ENCODE peak calls at places on chromosomes 7 and 10, in seven cellular contexts. C is WERI-Rb-1; S is effector memory CD4-positive, alpha-beta T cell; X is aorta; B is HCT116; O is CD4-positive, alpha-beta memory T cell; T is left ventricle myocardium inferior. L is an unnamed sample. For H3K9me3, the result is how much of the 10 kb centered on the place peaks cover.

GRCh38 chr10:25933653-25934608 is at the start of gene MYO3A:
- DNase-seq in C (peak), S (no peak), X (peak), B (no peak), O (no peak), T (no peak), L (no peak)

GRCh38 chr7:108454674-108455523 is 1.3 kb downstream of the NRCAM start:
- DNase-seq in C (peak), S (no peak), X (no peak), B (no peak), O (no peak), T (no peak), L (no peak)

GRCh38 chr7:29217112-29217511 is 22.5 kb downstream of the CHN2 start:
- DNase-seq in C (no peak), S (no peak), X (no peak), B (no peak), O (no peak), T (no peak), L (no peak)

GRCh38 chr10:66941491-66941890 is 15.7 kb downstream of the LRRTM3 start:
- DNase-seq in C (no peak), S (no peak), X (no peak), B (no peak), O (no peak), T (no peak), L (no peak)

GRCh38 chr7:151304856-151305255 is 36.8 kb upstream of the NUB1 start:
- DNase-seq in C (no peak), S (no peak), X (no peak), B (no peak), O (no peak), T (no peak), L (no peak)

GRCh38 chr10:69416695-69417094 is at the start of gene TACR2:
- DNase-seq in C (no peak), S (no peak), X (peak), B (no peak), O (no peak), T (no peak), L (no peak)

GRCh38 chr7:29609162-29610030 is 45.8 kb downstream of the PRR15 start:
- DNase-seq in C (no peak), S (no peak), X (no peak), B (peak), O (no peak), T (no peak), L (no peak)

GRCh38 chr7:116492654-116493109 is 6.9 kb upstream of the CAV2 start:
- DNase-seq in C (no peak), S (no peak), X (no peak), B (no peak), O (no peak), T (no peak), L (no peak)

GRCh38 chr7:132028144-132028920 is 471.9 kb upstream of the PODXL start:
- DNase-seq in C (no peak), S (no peak), X (no peak), B (no peak), O (no peak), T (no peak), L (no peak)

GRCh38 chr10:23171232-23171876 is 20.8 kb upstream of the PTF1A start:
- DNase-seq in C (no peak), S (no peak), X (no peak), B (no peak), O (no peak), T (no peak), L (no peak)

GRCh38 chr7:29825750-29826529 is 19.6 kb downstream of the WIPF3 start:
- DNase-seq in C (no peak), S (no peak), X (no peak), B (no peak), O (no peak), T (no peak), L (no peak)

GRCh38 chr10:22803201-22803895 is 89.0 kb upstream of the PIP4K2A start:
- DNase-seq in C (no peak), S (no peak), X (no peak), B (no peak), O (no peak), T (no peak), L (no peak)

GRCh38 chr7:28806841-28807240 is 151.3 kb downstream of the TRIL start:
- DNase-seq in C (no peak), S (no peak), X (no peak), B (no peak), O (no peak), T (no peak), L (no peak)

GRCh38 chr7:70183278-70183677 is 585.0 kb downstream of the AUTS2 start:
- DNase-seq in C (no peak), S (no peak), X (no peak), B (no peak), O (no peak), T (no peak), L (no peak)

GRCh38 chr7:44565097-44565794 is 8.5 kb downstream of the DDX56 start:
- DNase-seq in C (peak), S (peak), X (peak), B (no peak), O (peak), T (peak), L (peak)

GRCh38 chr10:48760983-48761382 is 76.3 kb downstream of the WDFY4 start:
- DNase-seq in C (no peak), S (no peak), X (no peak), B (no peak), O (no peak), T (no peak), L (no peak)

GRCh38 chr7:133481676-133482075 is 228.8 kb downstream of the EXOC4 start:
- DNase-seq in C (no peak), S (no peak), X (no peak), B (no peak), O (no peak), T (no peak), L (no peak)

GRCh38 chr10:88127766-88128165 is 264.3 kb downstream of the PTEN start:
- DNase-seq in C (no peak), S (no peak), X (no peak), B (no peak), O (no peak), T (no peak), L (no peak)

GRCh38 chr10:59655309-59655708 is 54.3 kb downstream of the SLC16A9 start:
- DNase-seq in C (no peak), S (no peak), X (no peak), B (no peak), O (no peak), T (no peak), L (no peak)

GRCh38 chr7:93359520-93360198 is 127.5 kb downstream of the VPS50 start:
- DNase-seq in C (no peak), S (no peak), X (no peak), B (no peak), O (no peak), T (no peak), L (no peak)

GRCh38 chr10:115659616-115660015 is 566.5 kb downstream of the ATRNL1 start:
- DNase-seq in C (no peak), S (no peak), X (no peak), B (no peak), O (no peak), T (no peak), L (no peak)

GRCh38 chr7:139725077-139725476 is 52.7 kb downstream of the HIPK2 start:
- DNase-seq in C (no peak), S (no peak), X (peak), B (no peak), O (no peak), T (no peak), L (no peak)

GRCh38 chr7:126535176-126535575 is 717.6 kb downstream of the GRM8 start:
- DNase-seq in C (no peak), S (no peak), X (no peak), B (no peak), O (no peak), T (no peak), L (no peak)

GRCh38 chr10:28431139-28431538 is 101.8 kb upstream of the WAC start:
- DNase-seq in C (no peak), S (no peak), X (no peak), B (no peak), O (no peak), T (no peak), L (no peak)
- H3K9me3 ChIP-seq in C (under half), S (under half), X (under half), B (under half), O (under half), T (under half), L (under half)

GRCh38 chr10:123514996-123515395 is 151.2 kb upstream of the GPR26 start:
- DNase-seq in C (no peak), S (no peak), X (no peak), B (no peak), O (no peak), T (no peak), L (no peak)

GRCh38 chr10:123517376-123517775 is 148.8 kb upstream of the GPR26 start:
- DNase-seq in C (no peak), S (no peak), X (no peak), B (no peak), O (no peak), T (no peak), L (no peak)

GRCh38 chr10:123517901-123518300 is 148.3 kb upstream of the GPR26 start:
- DNase-seq in C (no peak), S (no peak), X (no peak), B (no peak), O (no peak), T (no peak), L (no peak)

GRCh38 chr10:123515661-123516060 is 150.5 kb upstream of the GPR26 start:
- DNase-seq in C (no peak), S (no peak), X (no peak), B (no peak), O (no peak), T (no peak), L (no peak)

GRCh38 chr10:123516291-123516690 is 149.9 kb upstream of the GPR26 start:
- DNase-seq in C (no peak), S (no peak), X (no peak), B (no peak), O (no peak), T (no peak), L (no peak)
- H3K9me3 ChIP-seq in C (under half), S (under half), X (under half), B (under half), O (under half), T (under half), L (under half)

GRCh38 chr7:159022238-159022993 is 122.3 kb downstream of the VIPR2 start:
- DNase-seq in C (no peak), S (no peak), X (no peak), B (no peak), O (no peak), T (no peak), L (no peak)
- H3K9me3 ChIP-seq in C (under half), S (under half), X (under half), B (under half), O (under half), T (under half), L (under half)

GRCh38 chr7:258476-259190 is 31.3 kb upstream of the FOXL3 start:
- DNase-seq in C (no peak), S (no peak), X (peak), B (no peak), O (no peak), T (no peak), L (no peak)
- H3K9me3 ChIP-seq in C (under half), S (under half), X (under half), B (under half), O (under half), T (under half), L (under half)

GRCh38 chr10:13396369-13396768 is 48.3 kb upstream of the SEPHS1 start:
- DNase-seq in C (no peak), S (no peak), X (no peak), B (no peak), O (no peak), T (no peak), L (no peak)
- H3K9me3 ChIP-seq in C (under half), S (under half), X (under half), B (under half), O (under half), T (under half), L (under half)

GRCh38 chr7:53418834-53419482 is 383.5 kb downstream of the POM121L12 start:
- DNase-seq in C (no peak), S (no peak), X (no peak), B (no peak), O (no peak), T (no peak), L (no peak)
- H3K9me3 ChIP-seq in C (under half), S (under half), X (under half), B (under half), O (under half), T (under half), L (under half)